ENCODE peak calls at places on chromosomes 13 and 19, in six cellular contexts. S, N, Z, Y, M and J are unnamed samples.

GRCh38 chr13:51663980-51664957 is 80.0 kb downstream of the WDFY2 start:
- DNase-seq in S (no peak), N (no peak), Z (no peak), Y (no peak), M (no peak), J (no peak)

GRCh38 chr19:11247391-11247790 is 8.0 kb downstream of the ANGPTL8 start:
- DNase-seq in S (no peak), N (no peak), Z (no peak), Y (no peak), M (no peak), J (no peak)

GRCh38 chr13:70703755-70704154 is 595.5 kb upstream of the KLHL1 start:
- DNase-seq in S (no peak), N (no peak), Z (no peak), Y (no peak), M (no peak), J (no peak)

GRCh38 chr13:26502826-26503225 is 54.7 kb upstream of the WASF3 start:
- DNase-seq in S (peak; percentile 29), N (no peak), Z (no peak), Y (no peak), M (no peak), J (no peak)

GRCh38 chr19:47003611-47003935 is 16.1 kb upstream of the NPAS1 start:
- DNase-seq in S (no peak), N (no peak), Z (no peak), Y (no peak), M (no peak), J (no peak)

GRCh38 chr13:102873653-102874052 is 27.8 kb downstream of the ERCC5 start:
- DNase-seq in S (no peak), N (no peak), Z (no peak), Y (no peak), M (no peak), J (no peak)

GRCh38 chr19:32246032-32246431 is 99.4 kb upstream of the ZNF507 start:
- DNase-seq in S (no peak), N (no peak), Z (no peak), Y (no peak), M (no peak), J (no peak)

GRCh38 chr13:33184530-33184929 is 101.0 kb downstream of the STARD13 start:
- DNase-seq in S (no peak), N (no peak), Z (no peak), Y (no peak), M (no peak), J (no peak)

GRCh38 chr13:20713751-20714150 is 10.3 kb downstream of the IL17D start:
- DNase-seq in S (peak; percentile 23), N (no peak), Z (no peak), Y (no peak), M (no peak), J (no peak)

GRCh38 chr13:32311188-32311897 is 3.8 kb downstream of the ZAR1L start:
- DNase-seq in S (no peak), N (no peak), Z (peak; percentile 59), Y (no peak), M (no peak), J (no peak)

GRCh38 chr13:73231456-73231855 is 172.7 kb downstream of the KLF5 start:
- DNase-seq in S (no peak), N (no peak), Z (no peak), Y (no peak), M (no peak), J (no peak)

GRCh38 chr19:13425151-13425550 is 81.1 kb downstream of the CACNA1A start:
- DNase-seq in S (no peak), N (no peak), Z (no peak), Y (no peak), M (no peak), J (no peak)

GRCh38 chr19:14022469-14022868 is 5.5 kb upstream of the RLN3 start:
- DNase-seq in S (no peak), N (no peak), Z (no peak), Y (no peak), M (no peak), J (no peak)

GRCh38 chr13:44498969-44499368 is 77.2 kb downstream of the TSC22D1 start:
- DNase-seq in S (no peak), N (no peak), Z (no peak), Y (no peak), M (no peak), J (no peak)

GRCh38 chr19:42480335-42481095 is 37.8 kb upstream of the CXCL17 start:
- DNase-seq in S (peak; percentile 13), N (peak; percentile 60), Z (no peak), Y (peak; percentile 68), M (no peak), J (no peak)

GRCh38 chr19:16587031-16588023 is 15.1 kb upstream of the SLC35E1 start:
- DNase-seq in S (peak; percentile 65), N (peak; percentile 84), Z (no peak), Y (no peak), M (no peak), J (peak; percentile 39)

GRCh38 chr19:48646192-48646911 is 365 bp upstream of the CA11 start:
- DNase-seq in S (peak; percentile 93), N (peak; percentile 71), Z (peak; percentile 98), Y (peak; percentile 92), M (no peak), J (peak; percentile 89)